ENCODE peak calls at places on chromosomes 4 and X, in five cellular contexts. O is HepG2, P is stomach, A is ovary, T is H1. E is an unnamed sample.

GRCh38 chrX:129262912-129263311 is 260.4 kb downstream of the SMARCA1 start:
- DNase-seq in O (peak; percentile 50), P (no peak), A (no peak), T (no peak), E (no peak)

GRCh38 chrX:81866873-81867272 is 665.0 kb downstream of the SH3BGRL start:
- DNase-seq in O (no peak), P (no peak), A (no peak), T (no peak), E (no peak)

GRCh38 chrX:23344904-23345271 is 10.2 kb downstream of the PTCHD1 start:
- DNase-seq in O (no peak), P (no peak), A (no peak), T (no peak), E (no peak)

GRCh38 chrX:39104745-39105144 is 303.5 kb downstream of the MID1IP1 start:
- DNase-seq in O (no peak), P (no peak), A (no peak), T (no peak), E (no peak)

GRCh38 chr4:71009091-71009490 is 15.6 kb downstream of the DCK start:
- DNase-seq in O (no peak), P (no peak), A (no peak), T (no peak), E (no peak)

GRCh38 chr4:129358571-129358970 is 262.6 kb downstream of the C4orf33 start:
- DNase-seq in O (no peak), P (no peak), A (no peak), T (no peak), E (no peak)

GRCh38 chrX:22378296-22378695 is 105.6 kb downstream of the CBLL2 start:
- DNase-seq in O (no peak), P (no peak), A (no peak), T (no peak), E (no peak)

GRCh38 chr4:185143596-185143969 is 517 bp downstream of the SLC25A4 start:
- DNase-seq in O (peak; percentile 22), P (peak; percentile 47), A (peak; percentile 63), T (no peak), E (peak; percentile 7)

GRCh38 chrX:125131146-125131545 is 188.5 kb upstream of the TEX13C start:
- DNase-seq in O (peak; percentile 2), P (no peak), A (no peak), T (no peak), E (no peak)

DNA sequence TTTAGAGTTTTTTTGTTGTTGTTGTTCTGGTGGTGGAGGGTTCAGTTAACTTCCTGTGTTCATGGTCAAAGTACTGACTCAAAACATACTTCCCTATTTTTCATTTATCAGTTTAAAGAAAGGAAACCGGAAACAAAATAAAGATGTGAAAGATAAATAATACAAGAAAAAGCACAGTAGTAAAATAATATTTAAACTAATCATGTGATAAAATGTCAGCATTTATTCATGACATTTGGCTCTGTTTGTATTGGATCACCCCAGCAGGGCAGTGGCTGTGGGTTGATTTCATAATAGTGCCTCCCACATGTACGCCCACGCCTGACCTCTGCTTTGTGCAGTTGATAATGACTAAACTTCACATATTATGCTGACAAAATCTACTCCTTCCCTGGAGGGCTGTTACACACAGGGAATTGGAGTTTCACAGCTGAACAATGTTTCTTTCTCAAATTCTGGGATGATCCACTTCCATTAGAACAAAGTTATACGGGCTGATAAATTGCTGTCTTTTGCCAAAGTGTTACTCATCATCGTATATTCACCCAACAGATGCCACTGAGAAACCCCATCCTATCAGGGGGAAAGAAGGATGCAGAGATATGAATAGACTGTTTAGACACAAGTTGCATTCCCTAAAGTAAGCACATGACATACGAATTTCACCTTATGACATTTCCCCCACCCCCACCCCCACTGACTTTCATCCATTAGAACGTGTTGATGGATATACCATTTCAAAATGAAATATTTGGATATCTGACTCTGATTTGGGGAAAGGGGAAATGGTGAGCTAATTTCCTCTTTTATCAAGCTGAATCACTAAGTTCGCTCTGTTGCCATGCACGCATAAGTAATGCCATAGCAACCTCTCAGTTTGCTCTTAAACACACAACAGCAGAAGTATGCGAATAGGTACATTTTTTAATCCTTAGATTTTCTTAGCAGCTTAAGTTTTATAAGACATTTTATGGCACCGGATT is 48.4 kb downstream of the AMELX start:
- DNase-seq in O (no peak), P (peak; percentile 56), A (peak; percentile 67), T (no peak), E (peak; percentile 8)
- TF ChIP-seq EP300 in O (no peak), P (no peak), A (no peak), T (no peak), E (no peak)

DNA sequence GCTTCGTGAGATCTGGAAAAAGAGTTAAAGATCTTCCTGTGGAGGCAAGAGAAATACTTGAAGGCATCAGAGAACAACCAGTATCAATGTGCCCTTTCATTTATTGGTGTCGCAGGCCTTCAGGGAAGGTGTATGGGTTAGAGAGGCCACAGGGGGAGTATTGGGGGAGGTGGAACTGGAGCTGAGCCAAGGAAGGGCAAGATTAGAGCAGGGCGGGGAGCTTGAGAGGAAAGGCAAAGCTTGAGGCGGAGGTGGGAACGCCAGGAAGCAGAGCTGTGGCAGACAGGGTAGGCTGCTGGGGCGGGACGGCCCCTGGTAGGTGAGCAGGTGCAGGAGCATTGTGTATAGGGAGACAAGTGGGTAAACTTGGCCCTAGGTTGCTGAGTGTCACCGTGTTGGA is 329.9 kb downstream of the ARHGAP10 start:
- DNase-seq in O (no peak), P (no peak), A (no peak), T (no peak), E (no peak)
- TF ChIP-seq EP300 in O (no peak), P (no peak), A (no peak), T (no peak), E (no peak)

GRCh38 chr4:37661643-37662221 is 24.4 kb downstream of the RELL1 start:
- DNase-seq in O (no peak), P (no peak), A (no peak), T (no peak), E (no peak)
- TF ChIP-seq EP300 in O (no peak), P (no peak), A (no peak), T (no peak), E (no peak)

DNA sequence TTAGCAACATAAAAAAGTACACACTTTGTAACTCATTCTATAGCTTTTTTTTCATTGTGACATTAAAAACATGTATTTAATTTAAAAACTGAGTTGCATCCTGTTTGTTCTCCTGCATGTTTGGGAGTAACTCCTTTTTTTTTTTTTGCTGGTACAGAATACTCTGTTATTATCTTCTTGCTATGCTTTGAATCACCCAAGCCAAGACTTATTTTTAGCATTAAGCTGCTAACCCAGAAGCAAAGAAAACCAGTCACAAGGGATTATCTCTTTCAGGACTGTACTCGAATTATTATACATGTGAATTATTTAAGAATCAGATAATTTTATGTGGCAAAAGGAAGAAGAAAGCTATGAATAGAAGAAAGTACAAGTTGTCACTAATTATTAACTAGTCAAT is 194.9 kb downstream of the ADAMTS3 start:
- DNase-seq in O (no peak), P (no peak), A (no peak), T (no peak), E (no peak)
- TF ChIP-seq EP300 in O (no peak), P (no peak), A (no peak), T (no peak), E (no peak)

DNA sequence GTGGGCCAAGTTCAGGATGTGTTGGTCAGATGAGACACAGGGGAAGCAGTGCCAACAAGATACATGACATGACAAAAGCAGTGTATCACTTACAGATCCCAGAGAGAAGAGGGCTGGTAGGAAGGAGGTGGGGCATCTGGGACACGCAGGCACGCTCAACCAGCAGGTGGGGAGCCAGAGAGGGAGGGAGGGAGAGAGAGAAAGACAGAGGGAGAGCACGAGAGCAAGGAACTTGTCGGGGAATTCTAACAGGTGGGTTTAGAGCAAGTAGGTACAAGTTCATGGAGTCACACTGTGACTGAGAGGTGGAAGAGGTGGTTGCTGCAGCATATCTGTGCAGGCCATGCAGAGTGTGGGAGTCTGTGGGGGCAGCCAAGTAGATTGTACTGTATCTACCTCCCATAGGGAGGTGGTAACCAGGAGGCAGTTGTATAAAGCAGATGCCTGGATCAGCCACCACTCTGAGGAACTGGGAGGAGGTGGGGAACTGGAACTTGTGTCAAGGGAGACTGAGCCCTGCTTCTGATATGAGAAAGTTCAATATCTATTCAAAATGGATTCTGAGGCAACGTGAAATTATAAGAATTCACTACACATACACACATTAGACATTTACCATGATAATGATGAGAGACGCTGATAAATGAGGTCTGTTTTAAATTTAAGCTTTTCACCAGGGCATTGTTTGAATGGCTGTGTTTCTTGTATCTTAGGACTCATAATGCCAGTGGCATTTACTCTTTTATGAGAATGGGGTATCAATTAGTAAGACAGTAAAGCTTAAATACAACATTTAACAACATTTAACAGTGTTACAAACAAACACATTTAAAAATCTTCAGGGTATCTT is 43.7 kb downstream of the BBS12 start:
- DNase-seq in O (no peak), P (no peak), A (no peak), T (no peak), E (no peak)
- TF ChIP-seq EP300 in O (no peak), P (no peak), A (no peak), T (no peak), E (no peak)

DNA sequence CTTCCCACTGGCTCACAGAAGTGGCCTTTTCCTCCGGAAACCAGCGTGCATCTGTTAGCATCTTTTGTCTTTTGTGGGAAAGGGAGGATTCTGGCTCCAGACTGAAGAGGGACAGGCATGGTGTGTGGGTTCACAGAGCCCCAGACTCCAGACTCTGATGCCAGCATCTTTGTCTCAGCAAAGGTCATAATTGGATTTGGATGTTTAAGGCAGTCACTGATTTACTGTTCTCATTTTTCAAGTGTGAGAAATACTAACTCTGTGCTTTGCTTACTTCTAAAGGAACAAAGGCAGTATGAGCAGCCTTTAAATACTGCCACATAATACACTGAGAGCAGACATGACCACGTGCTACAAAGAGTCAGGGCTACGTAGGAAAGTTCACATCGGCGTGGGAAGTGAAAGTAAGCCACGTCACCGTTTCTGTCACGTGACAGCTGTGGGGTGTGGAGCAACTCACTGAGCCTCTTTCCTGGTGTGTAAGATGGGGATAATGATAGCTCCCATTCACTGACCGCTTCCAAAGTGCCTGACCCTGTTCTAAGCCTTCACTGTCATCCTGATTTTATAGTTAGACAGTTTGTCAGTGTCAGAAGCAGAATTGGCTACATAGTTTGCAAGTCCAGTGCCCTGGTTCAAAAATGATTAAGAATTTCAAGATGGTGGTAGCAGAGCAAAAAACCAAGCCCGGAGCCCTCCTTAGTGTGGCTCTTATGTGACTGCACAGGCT is 24.8 kb upstream of the TMSB4X start:
- DNase-seq in O (no peak), P (peak; percentile 83), A (peak; percentile 74), T (no peak), E (no peak)
- TF ChIP-seq EP300 in O (no peak), P (no peak), A (no peak), T (no peak), E (no peak)

GRCh38 chr4:44804301-44804700 is 77.9 kb upstream of the GNPDA2 start:
- DNase-seq in O (no peak), P (no peak), A (no peak), T (no peak), E (no peak)

GRCh38 chr4:44801384-44801783 is 75.0 kb upstream of the GNPDA2 start:
- DNase-seq in O (no peak), P (no peak), A (no peak), T (no peak), E (no peak)

DNA sequence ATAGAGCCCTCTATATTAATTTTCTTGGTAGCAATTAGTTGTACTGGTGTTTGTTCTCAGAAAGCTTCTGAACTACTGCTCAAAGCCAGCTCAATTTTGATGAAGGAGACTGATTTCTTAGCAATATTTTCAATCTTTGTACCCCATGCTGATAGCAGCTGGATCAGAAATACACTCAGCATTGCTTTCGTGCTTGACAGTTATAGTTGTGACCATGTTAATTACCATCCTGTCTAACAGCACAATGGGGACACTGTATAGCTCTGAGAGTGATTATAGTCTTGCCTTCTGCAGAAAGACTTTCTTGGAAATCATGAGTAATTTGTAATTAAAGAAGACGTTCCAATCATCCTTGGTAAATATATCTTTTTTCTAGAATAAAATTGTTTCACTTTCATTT is 79.7 kb upstream of the GNPDA2 start:
- DNase-seq in O (no peak), P (no peak), A (no peak), T (no peak), E (no peak)
- TF ChIP-seq EP300 in O (no peak), P (no peak), A (no peak), T (no peak), E (no peak)

E was measured in A549.